ENCODE peak calls at places on chromosomes 13 and 19, in seven cellular contexts. T is psoas muscle, K is fibroblast of mammary gland, Y is left lung, W is AG04450, E is fibroblast of lung, S is astrocyte of the spinal cord. P is an unnamed sample.

GRCh38 chr13:20828540-20829364 is 55.0 kb upstream of the EEF1AKMT1 start:
- DNase-seq in T (no peak), K (peak; percentile 69), Y (no peak), W (no peak), E (peak; percentile 47), S (peak; percentile 70), P (peak; percentile 55)

GRCh38 chr19:12596927-12597548 is 13.6 kb downstream of the ZNF490 start:
- DNase-seq in T (no peak), K (no peak), Y (peak; percentile 77), W (no peak), E (no peak), S (no peak), P (no peak)

GRCh38 chr13:98454389-98454881 is 122.5 kb downstream of the STK24 start:
- DNase-seq in T (no peak), K (peak; percentile 94), Y (no peak), W (peak; percentile 83), E (peak; percentile 89), S (peak; percentile 87), P (peak; percentile 32)

GRCh38 chr19:30791116-30791515 is 418.9 kb downstream of the ZNF536 start:
- DNase-seq in T (no peak), K (no peak), Y (no peak), W (no peak), E (no peak), S (no peak), P (no peak)

GRCh38 chr19:35144600-35145436 is 1.8 kb downstream of the FXYD7 start:
- DNase-seq in T (no peak), K (no peak), Y (no peak), W (no peak), E (no peak), S (no peak), P (peak; percentile 61)

GRCh38 chr13:23718916-23719470 is 148.8 kb downstream of the TNFRSF19 start:
- DNase-seq in T (no peak), K (peak; percentile 34), Y (no peak), W (no peak), E (no peak), S (no peak), P (no peak)

GRCh38 chr13:30049692-30050091 is 199.3 kb upstream of the UBL3 start:
- DNase-seq in T (no peak), K (no peak), Y (no peak), W (no peak), E (peak; percentile 58), S (no peak), P (peak; percentile 73)

GRCh38 chr19:55173717-55174409 is 6.2 kb downstream of the SYT5 start:
- DNase-seq in T (no peak), K (peak; percentile 81), Y (no peak), W (no peak), E (peak; percentile 43), S (peak; percentile 57), P (peak; percentile 35)

GRCh38 chr13:103033999-103034398 is 32.2 kb downstream of the SLC10A2 start:
- DNase-seq in T (no peak), K (no peak), Y (no peak), W (no peak), E (no peak), S (no peak), P (no peak)

GRCh38 chr13:103044054-103044453 is 22.2 kb downstream of the SLC10A2 start:
- DNase-seq in T (no peak), K (no peak), Y (no peak), W (no peak), E (no peak), S (no peak), P (peak; percentile 57)

GRCh38 chr13:103040006-103040405 is 26.2 kb downstream of the SLC10A2 start:
- DNase-seq in T (no peak), K (no peak), Y (no peak), W (no peak), E (no peak), S (no peak), P (no peak)

GRCh38 chr13:103036268-103036667 is 29.9 kb downstream of the SLC10A2 start:
- DNase-seq in T (no peak), K (no peak), Y (no peak), W (no peak), E (no peak), S (no peak), P (no peak)

DNA sequence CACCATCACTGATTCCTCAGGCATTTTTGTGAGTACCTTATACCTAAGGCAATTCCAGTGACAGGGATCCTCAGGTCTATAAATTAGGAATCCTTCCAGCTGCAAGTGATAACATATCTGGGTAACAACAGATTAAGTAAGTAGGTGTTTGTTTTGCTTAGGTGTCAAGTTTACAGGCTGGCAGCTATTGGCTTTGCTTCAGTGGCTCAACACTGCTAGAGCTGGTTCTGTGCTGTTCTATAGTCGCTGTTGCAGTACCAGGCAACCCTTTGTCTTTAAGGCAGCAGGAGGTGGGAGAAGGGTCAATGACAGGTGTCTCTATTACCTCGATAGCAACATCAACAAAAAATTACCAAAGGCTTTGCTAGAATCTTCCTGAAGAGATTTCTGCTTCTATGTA is 27.0 kb downstream of the SLC10A2 start:
- DNase-seq in T (no peak), K (no peak), Y (no peak), W (no peak), E (no peak), S (no peak), P (no peak)
- H3K4me3 ChIP-seq in T (no peak overlapping the region), K (no peak overlapping the region), Y (no peak overlapping the region), W (no peak overlapping the region), E (no peak overlapping the region), S (no peak overlapping the region), P (no peak overlapping the region)

GRCh38 chr19:47542030-47542475 is 27.2 kb upstream of the NAPA start:
- DNase-seq in T (no peak), K (peak; percentile 42), Y (no peak), W (no peak), E (peak; percentile 28), S (no peak), P (no peak)

GRCh38 chr19:47538812-47539211 is 23.9 kb upstream of the NAPA start:
- DNase-seq in T (no peak), K (no peak), Y (no peak), W (no peak), E (no peak), S (no peak), P (no peak)

GRCh38 chr19:47541507-47541906 is 26.6 kb upstream of the NAPA start:
- DNase-seq in T (no peak), K (no peak), Y (no peak), W (no peak), E (no peak), S (no peak), P (no peak)

GRCh38 chr19:47539747-47540311 is 25.0 kb upstream of the NAPA start:
- DNase-seq in T (no peak), K (no peak), Y (no peak), W (no peak), E (no peak), S (no peak), P (no peak)

GRCh38 chr19:47540748-47541147 is 25.9 kb upstream of the NAPA start:
- DNase-seq in T (no peak), K (peak; percentile 57), Y (no peak), W (peak; percentile 11), E (peak; percentile 21), S (peak; percentile 48), P (peak; percentile 11)
- TF ChIP-seq CTCF in T (peak; percentile 12), K (peak; percentile 47), Y (no peak), W (peak; percentile 62), E (peak; percentile 60), S (peak; percentile 59), P (peak; percentile 22)

DNA sequence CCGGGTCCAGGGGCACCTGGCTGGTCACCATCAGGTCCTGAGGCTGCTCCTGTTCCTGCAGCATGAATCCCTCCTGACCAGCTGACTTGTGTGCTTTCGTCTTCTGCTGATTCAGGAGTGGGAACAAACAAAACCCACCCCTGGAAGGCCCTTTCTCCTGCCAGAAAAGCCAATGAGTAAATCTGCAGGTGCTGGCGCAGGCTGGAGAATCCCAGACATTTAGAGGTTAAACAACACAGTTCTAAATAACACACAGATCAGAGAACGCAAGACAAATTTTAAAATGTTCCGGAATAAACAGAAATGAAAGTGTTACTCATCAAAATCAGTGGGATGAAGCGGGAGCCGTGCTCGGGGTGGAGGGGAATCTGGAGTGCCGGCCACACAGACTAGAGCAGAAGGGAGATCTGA is 60.6 kb upstream of the C13orf46 start:
- DNase-seq in T (no peak), K (peak; percentile 81), Y (no peak), W (peak; percentile 46), E (peak; percentile 70), S (peak; percentile 53), P (no peak)
- H3K4me3 ChIP-seq in T (no peak overlapping the region), K (peak overlapping the region; percentile 16), Y (no peak overlapping the region), W (peak overlapping the region; percentile 29), E (no peak overlapping the region), S (no peak overlapping the region), P (no peak overlapping the region)

GRCh38 chr19:18294467-18294864 is 13.0 kb upstream of the JUND start:
- DNase-seq in T (peak; percentile 75), K (no peak), Y (peak; percentile 83), W (no peak), E (peak; percentile 34), S (no peak), P (peak; percentile 48)
- TF ChIP-seq CTCF in T (no peak), K (no peak), Y (no peak), W (no peak), E (no peak), S (no peak), P (no peak)

DNA sequence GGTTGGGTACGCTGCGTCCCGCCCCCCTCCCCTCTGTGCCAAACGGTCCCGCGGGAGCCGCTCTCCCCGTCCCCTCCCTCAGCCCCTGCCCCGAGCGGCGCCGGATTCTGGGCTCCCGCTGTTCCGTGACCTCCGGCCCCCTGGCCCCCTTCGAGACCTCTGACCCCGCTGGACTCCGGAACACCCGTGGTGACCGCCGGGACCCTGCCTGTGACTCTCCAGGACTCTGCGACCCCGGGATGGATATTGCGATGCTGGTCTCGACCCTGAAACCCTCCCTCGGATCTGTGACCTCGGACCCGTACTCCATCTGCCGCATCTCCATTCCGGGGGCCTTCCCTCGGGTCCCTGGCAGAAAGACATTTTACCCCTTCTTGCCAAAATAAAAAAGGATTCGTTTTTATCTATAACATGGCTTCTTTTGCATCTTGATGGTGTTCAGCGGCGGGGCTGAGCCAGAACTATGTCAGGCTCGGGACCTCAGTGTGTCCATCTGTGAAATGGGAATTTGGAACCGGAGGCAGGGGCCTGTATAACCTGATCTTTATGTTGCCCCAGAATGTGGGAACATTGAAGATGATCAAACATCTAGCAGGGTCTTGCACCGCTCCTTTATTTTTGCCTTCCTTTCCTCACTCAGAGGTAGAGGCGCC is 654 bp upstream of the MEGF8 start:
- DNase-seq in T (no peak), K (no peak), Y (no peak), W (no peak), E (no peak), S (no peak), P (no peak)
- H3K4me3 ChIP-seq in T (peak overlapping the region; percentile 91), K (peak overlapping the region; percentile 27), Y (peak overlapping the region; percentile 98), W (no peak overlapping the region), E (peak overlapping the region; percentile 10), S (peak overlapping the region; percentile 1), P (no peak overlapping the region)

GRCh38 chr19:45506246-45506990 is 861 bp upstream of the VASP start:
- DNase-seq in T (peak; percentile 97), K (peak; percentile 85), Y (peak; percentile 100), W (peak; percentile 66), E (peak; percentile 91), S (peak; percentile 93), P (peak; percentile 82)
- TF ChIP-seq CTCF in T (peak; percentile 39), K (peak; percentile 16), Y (peak; percentile 26), W (peak; percentile 56), E (peak; percentile 48), S (peak; percentile 61), P (peak; percentile 75)